ENCODE peak calls at places on chromosomes 6 and 20, in six cellular contexts. T is adrenal gland, E is neural progenitor cell, A is mesenchymal stem cell, G is uterus, R is brain microvascular endothelial cell. D is an unnamed sample.
A peak's percentile ranks its signal among the peaks of the same experiment; 100 is the strongest.

GRCh38 chr6:14384175-14384949 is 266.8 kb downstream of the CD83 start:
- DNase-seq in T (no peak), R (no peak), G (no peak), A (no peak), E (peak; percentile 7), D (no peak)

GRCh38 chr20:56285496-56285895 is 37.0 kb downstream of the MC3R start:
- DNase-seq in T (peak; percentile 52), A (no peak), G (no peak), R (no peak), E (no peak), D (no peak)

GRCh38 chr20:38135641-38136420 is 29.2 kb downstream of the TGM2 start:
- DNase-seq in A (no peak), E (no peak), T (no peak), G (no peak), R (no peak), D (no peak)

GRCh38 chr20:19212524-19213502 is at the start of gene SLC24A3:
- DNase-seq in A (peak; percentile 15), G (peak; percentile 79), R (no peak), E (peak; percentile 91), T (peak; percentile 86), D (no peak)

GRCh38 chr20:60338556-60338955 is 380.3 kb downstream of the CDH26 start:
- DNase-seq in G (no peak), A (no peak), R (no peak), T (no peak), E (no peak), D (no peak)

GRCh38 chr6:54011277-54011648 is 100.0 kb upstream of the MLIP start:
- DNase-seq in G (no peak), E (no peak), R (no peak), A (no peak), T (no peak), D (no peak)

GRCh38 chr6:159826968-159827647 is 27.0 kb downstream of the PNLDC1 start:
- DNase-seq in A (no peak), T (no peak), G (no peak), R (no peak), E (no peak), D (no peak)

GRCh38 chr6:26105842-26106241 is 18.6 kb downstream of the HFE start:
- DNase-seq in A (no peak), T (no peak), R (no peak), G (no peak), E (no peak), D (peak; percentile 38)

GRCh38 chr20:34579936-34580587 is 21.5 kb downstream of the MAP1LC3A start:
- DNase-seq in G (no peak), T (no peak), E (no peak), R (no peak), A (no peak), D (no peak)

GRCh38 chr6:30885999-30886896 is 1.9 kb downstream of the DDR1 start:
- DNase-seq in T (peak; percentile 91), A (peak; percentile 87), R (peak; percentile 66), G (peak; percentile 66), E (peak; percentile 98), D (peak; percentile 97)

GRCh38 chr20:38825901-38826625 is 20.6 kb downstream of the PPP1R16B start:
- DNase-seq in A (peak; percentile 29), G (no peak), T (no peak), R (peak; percentile 73), E (peak; percentile 63), D (peak; percentile 81)

GRCh38 chr6:90611996-90612690 is 25.3 kb upstream of the MAP3K7 start:
- DNase-seq in A (no peak), E (peak; percentile 75), T (no peak), R (no peak), G (no peak), D (peak; percentile 59)
- H3K27me3 ChIP-seq in A (peaks cover 77% of the 10 kb centered on the region), E (peaks cover 45% of the 10 kb centered on the region), T (peaks cover 55% of the 10 kb centered on the region), R (peaks cover 21% of the 10 kb centered on the region), G (no peaks in the 10 kb centered on the region), D (peaks cover 4% of the 10 kb centered on the region)

GRCh38 chr6:127517698-127518097 is 1.4 kb downstream of the MTCL3 start:
- DNase-seq in A (no peak), G (no peak), E (no peak), T (no peak), R (no peak), D (no peak)
- H3K27me3 ChIP-seq in A (no peaks in the 10 kb centered on the region), G (peaks cover 7% of the 10 kb centered on the region), E (peaks cover 13% of the 10 kb centered on the region), T (peaks cover 18% of the 10 kb centered on the region), R (no peaks in the 10 kb centered on the region), D (peaks cover 3% of the 10 kb centered on the region)

GRCh38 chr6:71745525-71745924 is 140.8 kb upstream of the RIMS1 start:
- DNase-seq in G (no peak), E (peak; percentile 34), R (no peak), A (no peak), T (no peak), D (no peak)
- H3K27me3 ChIP-seq in G (no peaks in the 10 kb centered on the region), E (no peaks in the 10 kb centered on the region), R (no peaks in the 10 kb centered on the region), A (no peaks in the 10 kb centered on the region), T (no peaks in the 10 kb centered on the region), D (no peaks in the 10 kb centered on the region)

DNA sequence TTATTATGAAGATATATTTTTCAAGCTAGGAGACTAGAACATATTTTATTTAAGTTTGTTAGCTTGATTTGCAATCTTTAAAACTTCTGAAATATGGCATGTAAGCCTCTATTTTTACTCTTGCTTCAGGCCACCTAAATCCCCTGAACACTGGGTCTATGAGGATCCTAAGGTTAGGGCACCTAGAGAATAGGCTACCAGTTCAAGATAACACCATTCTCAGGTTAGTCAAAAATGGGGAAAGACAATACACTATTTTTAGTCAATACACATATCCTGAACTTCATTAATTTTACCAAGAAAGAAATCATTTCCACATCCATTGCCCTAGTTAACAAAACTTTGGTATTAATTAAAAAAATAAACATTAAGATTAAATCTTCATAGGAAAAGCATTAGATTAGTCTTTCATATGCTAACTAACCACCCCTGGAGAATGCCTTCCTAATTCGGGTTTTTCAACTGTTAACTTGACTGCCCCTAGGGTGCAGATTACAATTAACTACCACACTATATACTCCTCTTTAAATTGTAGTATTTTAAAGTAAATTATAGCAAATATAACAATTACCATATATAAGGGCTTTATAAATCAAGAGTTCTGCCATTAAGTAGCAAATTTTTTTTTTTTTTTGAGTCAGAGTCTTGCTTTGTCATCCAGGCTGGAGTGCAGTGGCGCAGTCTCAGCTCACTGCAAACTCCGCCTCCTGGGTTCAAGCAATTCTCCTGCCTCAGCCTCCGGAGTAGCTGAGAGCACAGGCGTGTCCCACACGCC is 6.7 kb upstream of the HSF2 start:
- DNase-seq in G (no peak), A (no peak), E (no peak), R (no peak), T (no peak), D (no peak)
- H3K27me3 ChIP-seq in G (no peaks in the 10 kb centered on the region), A (no peaks in the 10 kb centered on the region), E (peaks cover 99% of the 10 kb centered on the region), R (no peaks in the 10 kb centered on the region), T (no peaks in the 10 kb centered on the region), D (peaks cover 3% of the 10 kb centered on the region)

DNA sequence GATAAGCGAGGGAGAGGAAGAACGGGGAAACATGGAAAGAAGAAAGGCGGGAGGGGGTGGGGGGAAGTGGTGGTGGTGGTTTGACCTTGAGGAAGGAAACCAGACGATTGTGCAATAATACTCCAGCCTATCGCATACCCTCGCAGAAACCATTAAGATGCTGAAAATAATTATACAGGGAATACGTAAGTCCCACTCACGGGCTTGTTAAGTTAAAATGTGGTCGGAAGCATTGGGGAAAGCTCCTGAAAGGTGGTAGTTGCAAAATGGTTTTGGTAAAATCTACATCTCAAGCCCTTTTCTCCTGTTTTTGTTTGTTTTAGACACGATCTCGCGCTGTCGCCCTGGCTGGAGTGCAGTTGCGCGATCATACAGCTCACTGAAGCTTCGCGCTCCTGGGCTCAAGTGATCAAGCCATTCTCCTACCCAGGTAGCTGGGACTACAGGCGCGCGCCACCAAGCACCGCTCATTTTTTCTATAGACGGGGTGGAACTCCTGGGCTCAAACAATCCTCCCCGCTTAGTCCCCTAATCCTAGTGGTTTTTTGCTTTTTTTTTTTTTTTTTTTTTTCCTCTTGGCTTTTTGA is 128.9 kb upstream of the ZNF184 start:
- DNase-seq in E (peak; percentile 65), T (no peak), G (no peak), A (peak; percentile 28), R (no peak), D (no peak)
- H3K27me3 ChIP-seq in E (peaks cover 74% of the 10 kb centered on the region), T (peaks cover 38% of the 10 kb centered on the region), G (peaks cover 42% of the 10 kb centered on the region), A (peaks cover 9% of the 10 kb centered on the region), R (peaks cover 2% of the 10 kb centered on the region), D (peaks cover 3% of the 10 kb centered on the region)

GRCh38 chr6:151403919-151404308 is 12.6 kb upstream of the ZBTB2 start:
- DNase-seq in G (no peak), R (no peak), T (no peak), A (no peak), E (no peak), D (peak; percentile 50)
- H3K27me3 ChIP-seq in G (no peaks in the 10 kb centered on the region), R (no peaks in the 10 kb centered on the region), T (no peaks in the 10 kb centered on the region), A (no peaks in the 10 kb centered on the region), E (no peaks in the 10 kb centered on the region), D (no peaks in the 10 kb centered on the region)

DNA sequence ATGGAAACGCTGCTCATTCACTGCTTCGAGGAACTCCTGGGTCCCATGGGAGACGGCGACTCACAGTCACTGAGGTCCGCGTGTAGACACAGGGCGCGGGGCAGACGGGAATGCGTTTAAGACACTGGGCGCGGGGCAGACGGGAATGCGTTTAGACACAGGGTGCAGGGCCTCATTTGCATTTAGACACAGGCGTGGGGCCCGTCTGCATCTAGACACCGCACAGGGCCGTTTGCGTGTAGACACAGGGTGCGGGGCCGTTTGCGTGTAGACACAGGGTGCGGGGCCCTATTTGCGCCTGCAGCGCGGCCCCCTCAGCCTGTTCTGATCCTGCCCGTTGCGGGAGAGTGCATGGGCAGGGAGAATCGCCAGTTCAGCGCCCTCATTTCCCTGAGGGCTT is 10.4 kb downstream of the DACT2 start:
- DNase-seq in R (no peak), A (no peak), G (no peak), E (no peak), T (no peak), D (no peak)
- H3K27me3 ChIP-seq in R (no peaks in the 10 kb centered on the region), A (peaks cover 16% of the 10 kb centered on the region), G (no peaks in the 10 kb centered on the region), E (peaks cover under 1% of the 10 kb centered on the region), T (no peaks in the 10 kb centered on the region), D (no peaks in the 10 kb centered on the region)

DNA sequence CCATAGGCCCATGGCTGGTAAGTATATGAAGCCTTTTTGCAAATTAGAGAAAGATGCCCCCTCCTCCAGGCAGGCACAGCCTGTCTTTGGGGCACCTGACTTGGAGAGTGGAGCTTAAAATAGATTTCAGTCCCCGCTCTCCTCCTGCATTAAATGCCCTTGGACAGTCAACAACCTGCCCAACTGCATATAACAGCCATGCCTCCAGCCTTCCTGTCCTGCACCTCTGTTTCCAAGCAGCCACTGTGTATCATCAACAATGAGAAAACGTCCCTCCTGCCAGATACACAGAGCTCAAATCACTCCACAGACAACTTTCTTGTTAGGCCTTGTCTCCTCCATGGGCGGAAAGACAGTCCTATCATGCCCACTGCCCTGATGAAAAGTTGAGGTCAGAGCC is 3.4 kb downstream of the CDH22 start:
- DNase-seq in A (no peak), G (no peak), T (no peak), R (no peak), E (no peak), D (peak; percentile 80)
- H3K27me3 ChIP-seq in A (peaks cover 87% of the 10 kb centered on the region), G (peaks cover 30% of the 10 kb centered on the region), T (peaks cover 35% of the 10 kb centered on the region), R (peaks cover 62% of the 10 kb centered on the region), E (peaks cover 70% of the 10 kb centered on the region), D (peaks cover 39% of the 10 kb centered on the region)

GRCh38 chr20:22559711-22560305 is 24.6 kb downstream of the FOXA2 start:
- DNase-seq in G (no peak), E (no peak), T (no peak), A (no peak), R (no peak), D (no peak)
- H3K27me3 ChIP-seq in G (peaks cover 45% of the 10 kb centered on the region), E (peaks cover 100% of the 10 kb centered on the region), T (peaks cover 54% of the 10 kb centered on the region), A (peaks cover 82% of the 10 kb centered on the region), R (peaks cover 46% of the 10 kb centered on the region), D (no peaks in the 10 kb centered on the region)